ENCODE peak calls at places on chromosomes 2 and 18, in seven cellular contexts. Y, U, F, G, H, N and Q are unnamed samples.

GRCh38 chr2:107669335-107669734 is 157.4 kb upstream of the RGPD4 start:
- DNase-seq in G (no peak), U (no peak), Y (no peak), H (peak), N (no peak), F (no peak), Q (no peak)

GRCh38 chr2:180901331-180901730 is 79.1 kb upstream of the UBE2E3 start:
- DNase-seq in F (no peak), H (no peak), Y (no peak), N (no peak), U (no peak), G (no peak), Q (no peak)

GRCh38 chr2:28291811-28292455 is 100.7 kb upstream of the FOSL2 start:
- DNase-seq in U (no peak), H (peak), Y (no peak), N (no peak), F (no peak), G (no peak), Q (no peak)

GRCh38 chr2:219706823-219707281 is 79.4 kb downstream of the SLC4A3 start:
- DNase-seq in F (no peak), N (no peak), Y (no peak), U (no peak), G (no peak), H (peak), Q (no peak)

GRCh38 chr2:54619660-54620231 is 103.7 kb upstream of the EML6 start:
- DNase-seq in N (no peak), Y (no peak), F (no peak), U (no peak), G (no peak), H (no peak), Q (no peak)

GRCh38 chr18:34493566-34494358 is 216.3 kb upstream of the DTNA start:
- DNase-seq in U (no peak), G (peak), H (peak), F (peak), N (no peak), Y (no peak), Q (no peak)

GRCh38 chr2:26605195-26605968 is 35.8 kb downstream of the CIB4 start:
- DNase-seq in Y (no peak), N (peak), G (peak), F (peak), H (peak), U (peak), Q (peak)

GRCh38 chr18:47247036-47247832 is 4.2 kb downstream of the SKOR2 start:
- DNase-seq in N (no peak), H (no peak), G (no peak), Y (no peak), F (no peak), U (no peak), Q (no peak)

GRCh38 chr2:40027968-40028367 is 248.9 kb upstream of the THUMPD2 start:
- DNase-seq in H (no peak), F (no peak), G (no peak), N (no peak), U (no peak), Y (no peak), Q (no peak)

GRCh38 chr2:59909147-59909546 is 644.3 kb downstream of the BCL11A start:
- DNase-seq in G (no peak), U (no peak), H (no peak), Y (no peak), F (no peak), N (no peak), Q (no peak)

GRCh38 chr18:6781846-6782245 is 52.3 kb downstream of the ARHGAP28 start:
- DNase-seq in N (no peak), U (no peak), G (no peak), H (peak), F (peak), Y (no peak), Q (no peak)

GRCh38 chr2:70596739-70597138 is 43.1 kb upstream of the TGFA start:
- DNase-seq in U (no peak), Y (no peak), H (peak), F (no peak), G (no peak), N (no peak), Q (no peak)

GRCh38 chr18:76757343-76757742 is 65.0 kb upstream of the ZNF236 start:
- DNase-seq in Y (no peak), G (no peak), F (no peak), H (no peak), U (no peak), N (no peak), Q (no peak)

GRCh38 chr2:29114841-29115609 is at the start of gene CLIP4:
- DNase-seq in U (no peak), F (peak), Y (no peak), H (peak), G (peak), N (peak), Q (peak)

GRCh38 chr2:98472132-98472650 is 27.5 kb downstream of the INPP4A start:
- DNase-seq in G (no peak), U (no peak), H (no peak), N (no peak), Y (no peak), F (no peak), Q (no peak)

GRCh38 chr2:134576478-134576877 is 142.3 kb downstream of the TMEM163 start:
- DNase-seq in G (no peak), F (no peak), H (no peak), U (no peak), Y (no peak), N (peak), Q (no peak)

GRCh38 chr2:235827585-235827992 is 333.7 kb downstream of the AGAP1 start:
- DNase-seq in G (no peak), H (peak), U (no peak), N (no peak), F (no peak), Y (no peak), Q (no peak)

GRCh38 chr2:172967036-172967982 is 108.3 kb upstream of the MAP3K20 start:
- DNase-seq in N (no peak), U (no peak), G (no peak), Y (no peak), F (no peak), H (no peak), Q (no peak)

GRCh38 chr2:30149513-30149912 is 2.7 kb downstream of the YPEL5 start:
- DNase-seq in N (no peak), F (no peak), G (no peak), U (no peak), H (peak), Y (no peak), Q (no peak)

GRCh38 chr2:49843314-49843713 is 689.0 kb upstream of the FSHR start:
- DNase-seq in G (no peak), Y (no peak), F (no peak), N (no peak), U (no peak), H (no peak), Q (no peak)

GRCh38 chr2:211860224-211860623 is 678.4 kb downstream of the ERBB4 start:
- DNase-seq in G (no peak), U (no peak), F (no peak), Y (no peak), H (peak), N (no peak), Q (no peak)

GRCh38 chr18:75137346-75137877 is 71.5 kb downstream of the PTGR3 start:
- DNase-seq in G (no peak), U (no peak), N (no peak), F (no peak), Y (no peak), H (no peak), Q (no peak)

GRCh38 chr2:134260726-134261125 is 6.9 kb downstream of the MGAT5 start:
- DNase-seq in F (no peak), U (no peak), Y (peak), H (no peak), G (no peak), N (no peak), Q (no peak)

GRCh38 chr2:174145827-174146226 is 102.5 kb downstream of the OLA1 start:
- DNase-seq in Y (no peak), H (peak), U (no peak), F (no peak), G (no peak), N (no peak), Q (no peak)

GRCh38 chr2:170819941-170820646 is 3.4 kb downstream of the GAD1 start:
- DNase-seq in G (no peak), U (no peak), Y (no peak), H (no peak), N (no peak), F (no peak), Q (no peak)

GRCh38 chr18:58527116-58528010 is 101.5 kb downstream of the ALPK2 start:
- DNase-seq in G (no peak), H (no peak), Y (no peak), F (no peak), U (no peak), N (no peak), Q (no peak)

GRCh38 chr2:26567534-26567933 is 73.6 kb downstream of the CIB4 start:
- DNase-seq in N (no peak), F (no peak), H (no peak), Y (no peak), G (peak), U (no peak), Q (no peak)

GRCh38 chr2:84901593-84902120 is 3.8 kb upstream of the TMSB10 start:
- DNase-seq in F (no peak), N (no peak), U (no peak), G (no peak), H (no peak), Y (no peak), Q (no peak)

GRCh38 chr2:159615936-159616733 is at the start of gene BAZ2B:
- DNase-seq in F (peak), G (no peak), U (no peak), N (peak), H (peak), Y (no peak), Q (no peak)

GRCh38 chr2:126678278-126679073 is 22.5 kb downstream of the GYPC start:
- DNase-seq in Y (no peak), N (no peak), G (no peak), H (no peak), U (no peak), F (no peak), Q (no peak)
- TF ChIP-seq CTCF in Y (no peak), N (no peak), G (no peak), H (no peak), U (no peak), F (no peak), Q (no peak)

DNA sequence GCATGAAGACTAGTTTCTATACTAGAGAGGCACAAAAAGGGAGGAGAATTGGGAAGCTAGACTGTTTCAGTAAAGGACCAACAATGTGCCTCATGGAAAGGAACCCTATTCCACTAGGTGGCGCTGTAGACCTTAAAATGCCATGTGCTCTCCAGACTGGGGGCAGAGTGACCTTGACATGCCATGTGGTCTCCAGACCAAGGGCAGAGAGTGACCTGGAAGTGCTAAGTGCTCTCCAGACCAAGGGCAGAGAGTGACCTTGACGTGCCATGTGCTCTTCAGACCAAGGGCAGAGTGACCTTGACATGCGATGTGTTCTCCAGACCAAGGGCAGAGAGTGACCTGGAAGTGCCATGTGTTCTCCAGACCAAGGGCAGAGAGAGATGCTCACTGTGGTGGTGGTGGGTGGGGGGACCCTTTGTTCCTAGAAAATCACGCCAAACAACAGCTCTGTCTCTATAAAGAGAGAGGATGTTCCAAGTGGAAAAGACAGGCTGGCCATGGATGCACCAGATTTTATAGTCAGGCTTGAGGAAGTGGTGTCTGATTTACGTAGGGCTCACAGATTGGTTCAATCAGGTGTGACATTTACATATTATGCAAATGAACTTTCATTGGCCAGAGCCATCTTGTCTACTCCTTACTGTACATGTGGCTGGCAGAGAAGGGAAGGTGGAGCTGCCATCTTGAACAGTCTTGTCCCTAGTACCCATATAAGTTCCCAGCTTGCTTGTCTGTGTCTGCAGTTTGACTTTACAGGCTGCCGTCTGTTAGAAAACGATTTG is 344.0 kb upstream of the DDX18 start:
- DNase-seq in Y (no peak), U (no peak), N (no peak), F (peak), H (peak), G (no peak), Q (no peak)
- TF ChIP-seq CTCF in Y (no peak), U (peak), N (no peak), F (no peak), H (peak), G (peak), Q (peak)

GRCh38 chr2:73856214-73856613 is 27.5 kb downstream of the STAMBP start:
- DNase-seq in U (no peak), G (no peak), Y (peak), H (no peak), N (no peak), F (no peak), Q (no peak)

GRCh38 chr2:73855526-73855925 is 26.8 kb downstream of the STAMBP start:
- DNase-seq in H (no peak), U (no peak), Y (no peak), F (no peak), N (no peak), G (no peak), Q (no peak)

GRCh38 chr2:73850009-73850408 is 21.2 kb downstream of the STAMBP start:
- DNase-seq in F (no peak), Y (no peak), N (no peak), U (no peak), H (no peak), G (no peak), Q (no peak)

GRCh38 chr2:73852020-73852419 is 23.3 kb downstream of the STAMBP start:
- DNase-seq in N (no peak), U (no peak), Y (no peak), H (peak), F (no peak), G (no peak), Q (no peak)

DNA sequence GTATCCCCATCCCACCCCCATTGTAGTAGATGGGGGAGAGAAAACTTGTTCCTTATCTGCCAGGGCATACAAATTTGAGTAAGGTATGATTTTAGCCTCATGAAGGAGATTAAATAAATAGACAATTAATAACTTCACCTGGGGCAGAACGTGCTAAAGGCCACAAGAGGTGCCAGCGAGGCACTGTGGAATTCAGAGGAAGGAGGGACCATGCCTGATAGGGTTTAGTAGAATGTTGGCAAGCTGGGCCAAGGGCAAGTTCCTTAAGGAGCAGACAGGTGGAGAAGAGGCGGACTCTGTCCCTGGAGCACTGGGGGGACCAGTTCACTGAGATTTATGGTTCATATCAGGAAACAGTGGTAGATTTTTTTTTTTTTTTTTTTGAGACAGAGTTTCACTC is 22.5 kb downstream of the STAMBP start:
- DNase-seq in H (peak), F (no peak), U (no peak), G (no peak), N (no peak), Y (no peak), Q (no peak)
- TF ChIP-seq CTCF in H (peak), F (no peak), U (peak), G (no peak), N (no peak), Y (no peak), Q (no peak)

DNA sequence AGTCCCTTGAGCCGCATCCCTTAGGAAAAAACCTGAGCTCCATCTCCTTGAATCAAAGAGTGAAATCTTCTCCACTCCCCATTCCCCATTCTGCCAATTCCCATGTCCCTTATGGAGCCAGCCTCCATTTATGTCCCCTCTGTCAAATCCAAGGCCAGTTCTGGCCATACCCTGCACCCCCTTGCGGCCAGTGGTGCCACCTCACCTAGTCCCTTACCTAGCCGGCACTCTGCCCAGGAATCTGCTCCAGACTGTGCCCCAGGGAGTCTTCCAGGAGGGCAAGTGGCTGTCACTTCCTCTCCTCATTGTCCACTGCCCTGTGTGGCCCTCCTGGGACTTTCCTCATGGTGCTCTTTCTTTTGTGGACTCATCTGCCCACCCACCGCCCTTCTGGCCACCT is 195.4 kb upstream of the RMP24 start:
- DNase-seq in Y (no peak), U (no peak), G (no peak), F (no peak), N (no peak), H (peak), Q (no peak)
- TF ChIP-seq CTCF in Y (no peak), U (peak), G (no peak), F (no peak), N (no peak), H (peak), Q (no peak)

GRCh38 chr2:204272089-204272488 is 273.2 kb upstream of the PARD3B start:
- DNase-seq in H (no peak), G (no peak), U (no peak), F (no peak), Y (no peak), N (no peak), Q (no peak)

GRCh38 chr2:204264746-204265145 is 280.5 kb upstream of the PARD3B start:
- DNase-seq in F (no peak), N (no peak), U (no peak), G (no peak), Y (no peak), H (no peak), Q (no peak)

GRCh38 chr2:204268971-204269370 is 276.3 kb upstream of the PARD3B start:
- DNase-seq in H (no peak), G (no peak), Y (no peak), N (no peak), F (no peak), U (no peak), Q (no peak)

GRCh38 chr2:204265701-204266310 is 279.5 kb upstream of the PARD3B start:
- DNase-seq in U (no peak), Y (no peak), G (no peak), N (no peak), H (no peak), F (no peak), Q (no peak)

GRCh38 chr2:204268458-204268857 is 276.8 kb upstream of the PARD3B start:
- DNase-seq in G (no peak), N (no peak), H (no peak), F (no peak), Y (no peak), U (no peak), Q (no peak)
- TF ChIP-seq CTCF in G (no peak), N (no peak), H (peak), F (no peak), Y (no peak), U (no peak), Q (no peak)

DNA sequence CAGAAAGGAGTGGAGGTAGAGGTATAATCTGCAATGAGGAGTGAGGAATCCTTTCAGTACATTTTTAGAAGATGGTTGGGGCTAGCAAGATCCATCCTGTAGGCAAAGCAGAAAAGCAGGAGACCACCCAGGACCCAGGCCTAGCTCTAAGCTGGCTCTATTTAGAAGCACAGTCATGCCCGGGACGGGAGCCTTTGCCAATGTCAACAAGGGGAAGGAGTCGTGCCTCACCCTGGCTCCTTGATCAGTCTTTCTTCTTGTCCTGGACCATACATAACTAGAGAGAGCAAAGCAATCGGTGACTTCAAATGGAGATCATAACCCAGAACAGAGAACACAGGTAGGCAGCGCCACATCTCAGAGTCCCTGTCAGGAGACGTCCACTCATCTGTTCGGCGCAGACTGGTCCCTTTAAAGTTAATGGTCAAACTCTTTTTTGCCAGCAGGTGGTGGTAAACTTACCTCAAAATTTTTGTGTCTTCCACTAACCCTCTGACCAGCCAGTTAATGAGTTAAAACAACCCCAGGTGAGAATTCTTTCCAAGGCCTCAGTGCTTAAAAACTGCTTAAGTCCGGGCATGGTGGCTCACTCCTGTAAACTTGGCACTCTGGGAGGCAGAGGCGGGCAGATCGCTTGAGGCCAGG is 8.0 kb downstream of the MC5R start:
- DNase-seq in N (no peak), H (peak), U (no peak), G (no peak), Y (no peak), F (no peak), Q (no peak)
- TF ChIP-seq CTCF in N (no peak), H (peak), U (peak), G (no peak), Y (no peak), F (peak), Q (no peak)

GRCh38 chr2:41400057-41400665 is 647.7 kb upstream of the PKDCC start:
- DNase-seq in H (peak), Y (no peak), N (no peak), U (no peak), G (no peak), F (no peak), Q (no peak)
- TF ChIP-seq CTCF in H (peak), Y (no peak), N (no peak), U (peak), G (peak), F (no peak), Q (no peak)

DNA sequence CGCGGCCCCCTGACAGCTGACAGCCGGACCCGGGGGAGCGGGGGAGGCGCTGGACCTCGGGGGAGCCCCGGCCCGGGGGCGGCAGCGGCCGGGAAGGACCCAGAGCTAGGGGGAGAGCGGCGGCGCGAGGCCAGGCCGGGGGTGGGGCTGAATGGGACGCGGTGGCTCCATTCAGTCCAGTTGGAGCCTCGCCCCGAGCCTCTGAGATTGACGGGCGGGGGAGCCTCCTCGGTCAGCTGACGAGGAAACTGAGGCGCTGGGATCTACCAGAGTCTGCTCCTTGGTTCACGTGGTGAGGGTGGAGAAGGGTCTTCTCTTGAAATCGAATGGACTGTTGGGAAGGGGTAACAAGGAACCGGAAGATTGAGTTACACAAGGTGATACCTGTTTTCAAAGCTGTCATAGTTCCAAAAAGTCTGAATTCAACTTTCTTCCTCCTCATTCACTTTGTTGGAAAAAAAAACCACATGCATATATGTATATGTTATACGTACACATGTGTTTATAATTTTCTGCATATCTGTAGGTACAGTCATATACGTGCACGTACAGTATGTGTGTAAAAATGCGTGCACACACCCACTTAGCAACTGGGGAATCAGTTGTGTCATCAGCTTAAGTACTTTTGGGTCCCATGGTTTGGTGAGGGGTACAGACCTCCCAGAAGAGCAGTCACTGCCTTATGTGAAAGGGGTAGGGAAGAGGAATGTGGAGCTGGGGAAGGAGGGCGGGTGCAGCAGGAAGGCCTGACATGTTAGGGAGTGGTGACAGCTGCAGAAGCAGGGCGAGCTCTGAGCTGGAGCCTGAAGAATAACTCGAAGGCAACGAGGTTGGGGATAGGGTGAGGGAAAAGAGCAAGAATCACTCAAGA is 628 bp downstream of the PPP1R7 start:
- DNase-seq in U (no peak), H (no peak), Y (no peak), F (no peak), N (no peak), G (no peak), Q (no peak)
- TF ChIP-seq CTCF in U (no peak), H (no peak), Y (no peak), F (no peak), N (no peak), G (no peak), Q (no peak)